ENCODE peak calls at places on chromosomes 16 and 17, in seven cellular contexts. G, N, O, H, V, I and S are unnamed samples.

GRCh38 chr16:23587726-23588125 is 8.4 kb downstream of the NDUFAB1 start:
- DNase-seq in N (no peak), G (no peak), V (no peak), O (no peak), H (no peak), I (no peak), S (no peak)

GRCh38 chr16:2152695-2153506 is 2.7 kb upstream of the TRAF7 start:
- DNase-seq in G (peak; percentile 83), H (peak; percentile 48), O (no peak), N (no peak), V (no peak), I (no peak), S (no peak)

GRCh38 chr17:51365090-51365489 is 104.7 kb downstream of the UTP18 start:
- DNase-seq in O (no peak), G (no peak), V (no peak), H (no peak), I (no peak), N (peak; percentile 2), S (no peak)

GRCh38 chr17:17535957-17536356 is 39.8 kb upstream of the RASD1 start:
- DNase-seq in N (no peak), O (peak; percentile 78), G (no peak), I (peak; percentile 96), V (no peak), H (peak; percentile 91), S (no peak)

GRCh38 chr16:2365895-2366294 is 25.4 kb upstream of the ABCA3 start:
- DNase-seq in G (no peak), N (peak; percentile 40), V (no peak), I (no peak), H (no peak), O (no peak), S (no peak)

GRCh38 chr17:36608794-36609497 is 7.6 kb downstream of the MRM1 start:
- DNase-seq in O (peak; percentile 26), I (peak; percentile 40), H (no peak), V (no peak), G (no peak), N (peak; percentile 49), S (no peak)

GRCh38 chr16:65521685-65522338 is 399.9 kb upstream of the CDH11 start:
- DNase-seq in I (no peak), N (no peak), G (no peak), V (no peak), O (no peak), H (no peak), S (no peak)

GRCh38 chr16:54936979-54937672 is 6.5 kb downstream of the IRX5 start:
- DNase-seq in V (no peak), O (peak; percentile 84), N (peak; percentile 24), H (no peak), G (no peak), I (peak; percentile 61), S (no peak)

GRCh38 chr17:75689441-75689873 is 22.3 kb downstream of the SAP30BP start:
- DNase-seq in G (peak; percentile 63), V (peak; percentile 14), N (no peak), I (no peak), O (no peak), H (no peak), S (peak; percentile 85)

GRCh38 chr17:27544350-27545131 is 86.4 kb upstream of the LGALS9 start:
- DNase-seq in V (no peak), I (no peak), N (no peak), H (no peak), G (peak; percentile 51), O (no peak), S (no peak)

GRCh38 chr16:52497067-52497816 is 49.7 kb downstream of the TOX3 start:
- DNase-seq in V (no peak), G (no peak), I (no peak), N (no peak), O (no peak), H (no peak), S (no peak)

GRCh38 chr17:42281571-42282096 is 5.4 kb upstream of the STAT5B start:
- DNase-seq in O (no peak), N (no peak), G (no peak), I (no peak), H (peak; percentile 24), V (no peak), S (peak; percentile 64)

GRCh38 chr16:50478773-50479149 is 69.4 kb upstream of the NKD1 start:
- DNase-seq in I (no peak), H (peak; percentile 76), N (no peak), G (no peak), V (no peak), O (no peak), S (no peak)

GRCh38 chr17:19433727-19434340 is 22.8 kb downstream of the RNF112 start:
- DNase-seq in I (no peak), O (no peak), V (no peak), N (no peak), H (no peak), G (no peak), S (no peak)

GRCh38 chr16:29820271-29820701 is at the start of gene MVP:
- DNase-seq in O (peak; percentile 63), H (peak; percentile 78), N (peak; percentile 42), V (no peak), G (peak; percentile 92), I (peak; percentile 78), S (no peak)

GRCh38 chr17:41792835-41793748 is 6.6 kb upstream of the JUP start:
- DNase-seq in O (peak; percentile 61), N (peak; percentile 69), H (peak; percentile 83), I (peak; percentile 84), G (no peak), V (no peak), S (no peak)

GRCh38 chr16:3808308-3809063 is 72.0 kb downstream of the CREBBP start:
- DNase-seq in N (no peak), H (no peak), G (no peak), V (no peak), O (no peak), I (no peak), S (no peak)

GRCh38 chr16:15672514-15673167 is 22.6 kb downstream of the NDE1 start:
- DNase-seq in N (peak; percentile 99), G (peak; percentile 93), V (peak; percentile 52), I (peak; percentile 91), O (peak; percentile 95), H (peak; percentile 70), S (no peak)

DNA sequence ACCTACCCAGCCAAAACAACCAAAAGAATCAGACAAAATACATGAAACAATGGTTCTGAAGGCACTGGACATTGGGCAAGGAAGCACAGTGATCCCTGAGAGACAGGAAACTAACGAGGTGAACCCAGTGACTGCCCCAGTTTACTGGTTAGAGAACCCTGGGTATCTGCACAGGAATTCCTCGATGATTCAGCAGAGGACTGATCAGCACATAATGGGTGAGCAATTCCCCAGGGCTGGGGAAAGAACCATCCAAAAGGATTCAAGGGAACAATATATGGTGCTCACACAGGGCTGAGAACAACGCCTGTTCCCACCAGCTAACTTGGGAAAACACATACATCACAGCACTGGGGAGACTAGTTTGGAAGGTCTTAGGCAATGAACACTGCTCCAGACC is 167.2 kb downstream of the PARN start:
- DNase-seq in I (no peak), G (no peak), O (no peak), N (peak; percentile 40), H (no peak), V (no peak), S (no peak)
- H3K27me3 ChIP-seq in I (no peaks in the 10 kb centered on the region), G (no peaks in the 10 kb centered on the region), O (no peaks in the 10 kb centered on the region), N (no peaks in the 10 kb centered on the region), H (no peaks in the 10 kb centered on the region), V (no peaks in the 10 kb centered on the region), S (no peaks in the 10 kb centered on the region)

DNA sequence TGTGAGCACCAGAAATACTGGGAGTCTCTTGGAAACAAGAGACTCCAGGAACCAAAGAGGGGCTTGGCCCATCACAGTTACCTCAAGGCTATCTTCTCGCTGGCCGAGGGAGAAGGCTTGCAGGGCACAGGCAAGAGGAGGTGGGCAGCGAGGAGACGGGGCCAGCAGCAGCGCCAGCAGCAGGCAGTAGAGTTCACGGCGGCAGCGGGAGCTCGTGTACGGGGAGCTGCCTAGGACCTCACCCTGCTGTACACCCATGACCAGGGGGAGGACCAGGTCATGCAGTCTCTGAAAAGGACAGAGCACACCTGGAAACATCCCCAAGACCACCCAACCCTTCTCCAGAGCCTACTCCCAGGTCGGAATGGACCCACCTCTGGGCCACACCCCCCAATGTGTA is 30.8 kb downstream of the PELP1 start:
- DNase-seq in N (no peak), V (no peak), O (no peak), G (no peak), I (no peak), H (no peak), S (no peak)
- H3K27me3 ChIP-seq in N (no peaks in the 10 kb centered on the region), V (no peaks in the 10 kb centered on the region), O (no peaks in the 10 kb centered on the region), G (no peaks in the 10 kb centered on the region), I (no peaks in the 10 kb centered on the region), H (no peaks in the 10 kb centered on the region), S (no peaks in the 10 kb centered on the region)

GRCh38 chr17:79925242-79925957 is 86.2 kb upstream of the CBX4 start:
- DNase-seq in I (peak; percentile 69), O (peak; percentile 69), H (peak; percentile 91), N (no peak), G (peak; percentile 83), V (no peak), S (no peak)

GRCh38 chr17:79922798-79923197 is 83.6 kb upstream of the CBX4 start:
- DNase-seq in I (no peak), O (no peak), N (no peak), G (no peak), V (no peak), H (no peak), S (no peak)

GRCh38 chr17:79926002-79926307 is 86.7 kb upstream of the CBX4 start:
- DNase-seq in N (no peak), O (no peak), H (no peak), I (no peak), V (no peak), G (no peak), S (no peak)

GRCh38 chr17:79923974-79924638 is 84.9 kb upstream of the CBX4 start:
- DNase-seq in N (peak; percentile 28), V (no peak), H (peak; percentile 70), G (no peak), I (no peak), O (no peak), S (no peak)

DNA sequence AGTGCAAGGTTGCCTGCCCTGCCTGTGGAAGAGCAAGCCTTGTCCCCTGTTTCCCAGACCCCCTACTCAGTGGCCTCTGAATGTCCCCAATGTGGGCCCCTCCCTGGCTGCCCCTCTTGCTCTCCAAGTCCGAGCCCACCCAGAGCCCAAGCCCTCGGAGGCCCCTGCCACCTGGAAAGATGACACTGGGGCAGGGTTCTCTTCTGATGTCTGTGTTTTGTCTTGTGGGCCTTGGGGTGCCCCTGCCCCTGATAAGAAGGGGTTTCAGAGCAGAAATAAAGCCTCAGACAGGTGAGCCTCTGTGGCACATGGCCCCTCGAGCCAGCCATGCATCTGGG is 85.4 kb upstream of the CBX4 start:
- DNase-seq in H (no peak), O (no peak), G (no peak), V (no peak), N (no peak), I (no peak), S (no peak)
- H3K27me3 ChIP-seq in H (no peaks in the 10 kb centered on the region), O (no peaks in the 10 kb centered on the region), G (peaks cover 15% of the 10 kb centered on the region), V (no peaks in the 10 kb centered on the region), N (peaks cover 2% of the 10 kb centered on the region), I (peaks cover 33% of the 10 kb centered on the region), S (peaks cover 11% of the 10 kb centered on the region)

GRCh38 chr17:47776330-47777197 is 43.5 kb downstream of the TBX21 start:
- DNase-seq in H (no peak), I (no peak), N (peak; percentile 40), V (no peak), G (no peak), O (no peak), S (no peak)
- H3K27me3 ChIP-seq in H (no peaks in the 10 kb centered on the region), I (peaks cover 15% of the 10 kb centered on the region), N (peaks cover 13% of the 10 kb centered on the region), V (peaks cover 8% of the 10 kb centered on the region), G (peaks cover 24% of the 10 kb centered on the region), O (peaks cover 2% of the 10 kb centered on the region), S (no peaks in the 10 kb centered on the region)